ENCODE peak calls at places on chromosomes 12 and 14, in nine cellular contexts. Y is activated naive CD4-positive, alpha-beta T cell treated with anti-CD3 and anti-CD28 coated beads for 36 hours; S is ELR; R is Panc1; X is HL-60; E is fibroblast of lung; V is adipocyte; I is NB4; N is cardiac fibroblast. O is an unnamed sample.

GRCh38 chr12:110741795-110742717 is 635 bp downstream of the PPP1CC start:
- DNase-seq in Y (peak; percentile 41), S (peak; percentile 61), R (no peak), X (no peak), E (peak; percentile 42), V (peak; percentile 61), I (peak; percentile 83), N (peak; percentile 40), O (no peak)

GRCh38 chr12:32897688-32898573 is 1.4 kb upstream of the PKP2 start:
- DNase-seq in Y (no peak), S (no peak), R (no peak), X (no peak), E (no peak), V (no peak), I (no peak), N (no peak), O (no peak)

GRCh38 chr12:116672842-116673516 is 64.9 kb downstream of the SPRING1 start:
- DNase-seq in Y (peak; percentile 63), S (no peak), R (no peak), X (no peak), E (no peak), V (no peak), I (peak; percentile 67), N (no peak), O (no peak)

GRCh38 chr12:65685514-65685913 is 138.8 kb upstream of the HMGA2 start:
- DNase-seq in Y (no peak), S (peak; percentile 73), R (no peak), X (no peak), E (peak; percentile 57), V (peak; percentile 56), I (peak; percentile 54), N (peak; percentile 56), O (peak; percentile 29)

GRCh38 chr14:97095269-97095668 is 298.1 kb downstream of the VRK1 start:
- DNase-seq in Y (no peak), S (no peak), R (no peak), X (no peak), E (no peak), V (no peak), I (no peak), N (no peak), O (no peak)

GRCh38 chr14:91399868-91400640 is 17.6 kb downstream of the CCDC88C start:
- DNase-seq in Y (peak; percentile 64), S (no peak), R (no peak), X (no peak), E (no peak), V (no peak), I (no peak), N (no peak), O (no peak)

GRCh38 chr14:78959674-78960264 is 789.6 kb downstream of the NRXN3 start:
- DNase-seq in Y (peak; percentile 64), S (peak; percentile 76), R (peak; percentile 42), X (peak; percentile 0), E (peak; percentile 76), V (peak; percentile 89), I (peak; percentile 59), N (peak; percentile 84), O (peak; percentile 26)

GRCh38 chr12:93336344-93336743 is 41.4 kb upstream of the NUDT4 start:
- DNase-seq in Y (no peak), S (peak; percentile 43), R (no peak), X (no peak), E (no peak), V (peak; percentile 69), I (no peak), N (peak; percentile 65), O (no peak)

GRCh38 chr12:131735863-131736806 is 25.2 kb downstream of the SFSWAP start:
- DNase-seq in Y (no peak), S (no peak), R (no peak), X (no peak), E (no peak), V (peak; percentile 4), I (no peak), N (no peak), O (no peak)

GRCh38 chr12:53423597-53423996 is at the start of gene AMHR2:
- DNase-seq in Y (no peak), S (no peak), R (no peak), X (no peak), E (no peak), V (no peak), I (no peak), N (no peak), O (no peak)

GRCh38 chr14:105061428-105062047 is 3.7 kb downstream of the GPR132 start:
- DNase-seq in Y (peak; percentile 88), S (no peak), R (no peak), X (peak; percentile 87), E (no peak), V (no peak), I (peak; percentile 53), N (no peak), O (no peak)

GRCh38 chr12:43444940-43445564 is 107.0 kb downstream of the ADAMTS20 start:
- DNase-seq in Y (peak; percentile 72), S (peak; percentile 66), R (peak; percentile 18), X (peak; percentile 33), E (peak; percentile 72), V (peak; percentile 82), I (peak; percentile 82), N (peak; percentile 78), O (peak; percentile 73)

GRCh38 chr12:6426882-6427671 is 17.7 kb upstream of the CD27 start:
- DNase-seq in Y (peak; percentile 99), S (no peak), R (no peak), X (no peak), E (no peak), V (no peak), I (peak; percentile 22), N (no peak), O (no peak)

GRCh38 chr14:93959239-93960107 is 16.9 kb downstream of the ASB2 start:
- DNase-seq in Y (peak; percentile 98), S (peak; percentile 100), R (peak; percentile 89), X (peak; percentile 94), E (peak; percentile 62), V (peak; percentile 92), I (peak; percentile 93), N (peak; percentile 72), O (peak; percentile 88)

GRCh38 chr12:6627598-6627997 is 8.2 kb downstream of the LPAR5 start:
- DNase-seq in Y (peak; percentile 56), S (no peak), R (no peak), X (no peak), E (no peak), V (no peak), I (no peak), N (no peak), O (no peak)

GRCh38 chr12:89939468-89940215 is 231.0 kb upstream of the ATP2B1 start:
- DNase-seq in Y (no peak), S (peak; percentile 45), R (no peak), X (no peak), E (no peak), V (no peak), I (no peak), N (no peak), O (no peak)

GRCh38 chr12:113097716-113098427 is 37.7 kb downstream of the RASAL1 start:
- DNase-seq in Y (no peak), S (peak; percentile 13), R (no peak), X (no peak), E (no peak), V (peak; percentile 8), I (no peak), N (peak; percentile 51), O (no peak)

GRCh38 chr12:49666176-49666575 is 41.0 kb downstream of the FMNL3 start:
- DNase-seq in Y (no peak), S (no peak), R (no peak), X (no peak), E (no peak), V (no peak), I (no peak), N (no peak), O (no peak)

GRCh38 chr14:62097072-62097471 is 334.9 kb downstream of the SNAPC1 start:
- DNase-seq in Y (no peak), S (no peak), R (no peak), X (no peak), E (no peak), V (no peak), I (no peak), N (no peak), O (no peak)